ENCODE peak calls at places on chromosomes 12 and 14, in four cellular contexts. U is H9, F is H1, H is IMR-90. L is an unnamed sample.

GRCh38 chr12:45234134-45234865 is 18.4 kb downstream of the ANO6 start:
- DNase-seq in U (peak), F (no peak), H (peak), L (peak)

GRCh38 chr12:111322336-111323250 is 46.3 kb downstream of the PHETA1 start:
- DNase-seq in U (no peak), F (no peak), H (no peak), L (no peak)

GRCh38 chr12:90043264-90043663 is 334.6 kb upstream of the ATP2B1 start:
- DNase-seq in U (no peak), F (no peak), H (peak), L (no peak)

GRCh38 chr12:21912318-21912717 is 28.9 kb downstream of the ABCC9 start:
- DNase-seq in U (no peak), F (no peak), H (peak), L (no peak)

GRCh38 chr12:5063149-5063548 is 19.5 kb downstream of the KCNA5 start:
- DNase-seq in U (no peak), F (no peak), H (no peak), L (no peak)

GRCh38 chr14:36514278-36515104 is 5.5 kb downstream of the NKX2-1 start:
- DNase-seq in U (no peak), F (no peak), H (no peak), L (peak)

GRCh38 chr14:103574104-103574503 is 11.3 kb downstream of the COA8 start:
- DNase-seq in U (no peak), F (no peak), H (no peak), L (no peak)

GRCh38 chr12:75086086-75087038 is 123.3 kb downstream of the KCNC2 start:
- DNase-seq in U (no peak), F (no peak), H (peak), L (no peak)

GRCh38 chr12:45587877-45588530 is 141.5 kb upstream of the ARID2 start:
- DNase-seq in U (no peak), F (no peak), H (no peak), L (no peak)

GRCh38 chr12:45351921-45352670 is 136.2 kb downstream of the ANO6 start:
- DNase-seq in U (no peak), F (no peak), H (no peak), L (no peak)

GRCh38 chr12:84826925-84827324 is 85.7 kb downstream of the SLC6A15 start:
- DNase-seq in U (no peak), F (no peak), H (no peak), L (no peak)

GRCh38 chr14:100524933-100525243 is 62.3 kb downstream of the BEGAIN start:
- DNase-seq in U (peak), F (no peak), H (peak), L (peak)

GRCh38 chr14:56094063-56094462 is 24.1 kb upstream of the PELI2 start:
- DNase-seq in U (no peak), F (no peak), H (no peak), L (no peak)

GRCh38 chr12:29234965-29235364 is 85.9 kb downstream of the FAR2 start:
- DNase-seq in U (no peak), F (no peak), H (peak), L (no peak)

GRCh38 chr12:23964812-23965211 is 15.3 kb upstream of the SOX5 start:
- DNase-seq in U (no peak), F (no peak), H (no peak), L (no peak)

GRCh38 chr12:100317371-100317770 is 39.5 kb upstream of the SLC17A8 start:
- DNase-seq in U (no peak), F (no peak), H (no peak), L (no peak)

GRCh38 chr14:90697577-90698206 is 118.5 kb downstream of the TTC7B start:
- DNase-seq in U (peak), F (peak), H (peak), L (peak)

GRCh38 chr14:36316131-36316530 is 4.3 kb downstream of the MBIP start:
- DNase-seq in U (no peak), F (no peak), H (no peak), L (no peak)

GRCh38 chr14:69812725-69813124 is 15.7 kb upstream of the SLC10A1 start:
- DNase-seq in U (no peak), F (no peak), H (no peak), L (no peak)

GRCh38 chr14:90508073-90508472 is 111.2 kb downstream of the CALM1 start:
- DNase-seq in U (no peak), F (no peak), H (no peak), L (no peak)

GRCh38 chr14:101174522-101174838 is 271.0 kb upstream of the RTL1 start:
- DNase-seq in U (no peak), F (no peak), H (no peak), L (no peak)

GRCh38 chr12:69278814-69279782 is 39.7 kb downstream of the CPSF6 start:
- DNase-seq in U (no peak), F (no peak), H (no peak), L (peak)

GRCh38 chr12:43099691-43100163 is 452.3 kb downstream of the ADAMTS20 start:
- DNase-seq in U (no peak), F (no peak), H (peak), L (peak)

GRCh38 chr14:63727231-63727735 is 582 bp downstream of the SGPP1 start:
- DNase-seq in U (peak), F (no peak), H (peak), L (peak)

GRCh38 chr12:94793191-94793595 is 142.8 kb upstream of the TMCC3 start:
- DNase-seq in U (peak), F (no peak), H (peak), L (peak)

GRCh38 chr12:67916266-67916970 is 72.8 kb upstream of the IFNG-AS1 start:
- DNase-seq in U (no peak), F (no peak), H (peak), L (peak)

GRCh38 chr12:95102916-95103671 is 29.7 kb upstream of the NR2C1 start:
- DNase-seq in U (no peak), F (no peak), H (peak), L (no peak)

GRCh38 chr12:105945935-105946334 is 192.8 kb downstream of the NUAK1 start:
- DNase-seq in U (no peak), F (no peak), H (no peak), L (no peak)

GRCh38 chr12:46268349-46268616 is 560 bp downstream of the SLC38A1 start:
- DNase-seq in U (no peak), F (no peak), H (peak), L (no peak)

GRCh38 chr14:24240110-24240918 is 2.1 kb downstream of the TINF2 start:
- DNase-seq in U (no peak), F (no peak), H (no peak), L (peak)

GRCh38 chr12:106870116-106870515 is 85.6 kb upstream of the TMEM263 start:
- DNase-seq in U (no peak), F (no peak), H (no peak), L (no peak)

GRCh38 chr12:106780010-106780625 is 5.6 kb downstream of the RIC8B start:
- DNase-seq in U (no peak), F (no peak), H (peak), L (peak)

DNA sequence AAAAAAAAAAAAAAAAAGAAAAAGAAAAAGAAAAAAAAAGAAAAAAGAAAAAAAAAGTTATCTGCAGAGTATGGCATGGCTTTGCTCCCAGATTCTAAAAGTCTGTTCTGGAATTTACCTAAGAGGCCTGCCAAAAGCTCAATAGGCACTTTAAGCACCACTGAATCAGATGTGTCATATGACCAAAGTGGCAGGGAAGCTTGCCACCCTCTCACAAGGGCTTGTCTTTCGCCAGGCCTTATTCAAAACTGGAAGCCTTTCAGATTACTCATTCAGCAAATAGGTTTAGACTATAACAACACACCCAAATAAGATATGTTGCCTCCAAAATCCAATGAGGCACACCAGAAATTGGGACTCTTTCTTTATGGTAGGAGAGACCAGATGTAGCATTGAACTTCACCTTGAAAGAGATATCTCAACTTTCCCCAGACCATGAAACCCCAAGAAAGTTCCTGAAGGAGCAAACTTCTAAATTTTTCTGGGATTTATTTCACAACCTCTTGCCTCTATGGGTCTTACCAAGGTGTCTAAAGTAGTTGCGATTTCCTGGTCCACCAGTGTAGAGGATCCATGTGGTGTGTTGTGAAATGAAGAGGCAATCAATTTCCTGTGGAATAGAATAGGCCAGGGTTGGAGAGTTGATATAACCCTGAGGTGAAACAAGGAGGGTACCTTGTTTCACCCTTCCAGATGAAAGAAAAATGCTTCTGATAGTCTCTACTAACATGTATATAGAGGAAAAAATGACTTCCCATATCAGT is 218.8 kb downstream of the DAD1 start:
- DNase-seq in U (no peak), F (no peak), H (no peak), L (no peak)
- H3K56ac ChIP-seq in U (no peak), F (no peak), H (no peak), L (no peak)

GRCh38 chr12:57459750-57460400 is at the start of gene GLI1:
- DNase-seq in U (peak), F (no peak), H (peak), L (peak)

GRCh38 chr12:57460457-57461325 is 1.1 kb downstream of the GLI1 start:
- DNase-seq in U (peak), F (no peak), H (no peak), L (peak)

GRCh38 chr12:57462307-57463253 is 3.0 kb downstream of the GLI1 start:
- DNase-seq in U (peak), F (peak), H (peak), L (peak)

GRCh38 chr12:57461326-57461903 is 1.8 kb downstream of the GLI1 start:
- DNase-seq in U (peak), F (no peak), H (peak), L (peak)

GRCh38 chr12:57461904-57462306 is 2.3 kb downstream of the GLI1 start:
- DNase-seq in U (no peak), F (no peak), H (peak), L (peak)
- H2BK5ac ChIP-seq in U (no peak), F (peak), H (peak), L (peak)

GRCh38 chr12:6662602-6662905 is 365 bp downstream of the ING4 start:
- DNase-seq in U (no peak), F (no peak), H (no peak), L (no peak)

GRCh38 chr12:6666211-6666610 is 3.3 kb upstream of the ING4 start:
- DNase-seq in U (no peak), F (no peak), H (no peak), L (no peak)

GRCh38 chr12:6662906-6663742 is at the start of gene ING4:
- DNase-seq in U (peak), F (peak), H (peak), L (peak)

GRCh38 chr12:6667559-6668210 is 4.8 kb upstream of the ING4 start:
- DNase-seq in U (peak), F (no peak), H (no peak), L (peak)

GRCh38 chr12:6664902-6665301 is 2.0 kb upstream of the ING4 start:
- DNase-seq in U (no peak), F (no peak), H (no peak), L (no peak)
- H3K56ac ChIP-seq in U (no peak), F (no peak), H (no peak), L (no peak)

DNA sequence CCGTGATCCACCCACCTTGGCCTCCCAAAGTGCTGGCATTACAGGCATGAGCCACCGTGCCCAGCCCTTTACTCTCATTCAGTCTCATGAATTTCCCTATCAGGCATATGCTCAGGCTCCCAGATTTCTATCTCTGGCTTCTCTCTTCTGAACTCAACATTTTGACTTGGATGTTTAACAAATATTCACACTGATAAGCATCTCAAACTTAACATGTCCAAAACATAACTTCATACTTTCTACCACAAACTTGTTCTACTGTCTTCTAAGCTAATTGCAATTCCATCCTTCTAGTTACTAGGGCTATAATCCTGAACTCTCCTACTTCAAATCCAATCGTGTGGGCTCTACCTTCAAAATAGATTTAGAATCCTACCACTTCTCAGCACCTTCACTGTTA is 73.9 kb upstream of the PAWR start:
- DNase-seq in U (no peak), F (no peak), H (no peak), L (no peak)
- H2BK5ac ChIP-seq in U (no peak), F (no peak), H (no peak), L (no peak)

GRCh38 chr14:68217891-68218290 is 398.3 kb downstream of the RAD51B start:
- DNase-seq in U (no peak), F (no peak), H (no peak), L (no peak)
- H3K56ac ChIP-seq in U (no peak), F (no peak), H (no peak), L (no peak)

GRCh38 chr12:110124184-110124995 is at the start of gene IFT81:
- DNase-seq in U (peak), F (peak), H (peak), L (peak)
- H2BK5ac ChIP-seq in U (no peak), F (peak), H (peak), L (no peak)

L was measured in mesendoderm.